ENCODE peak calls at places on chromosome 2, in nine cellular contexts. One of them, this sample, is unnamed.

GRCh38 chr2:150410809-150411208 is 76.7 kb downstream of the RND3 start:
- DNase-seq in fibroblast of lung: no peak
- DNase-seq in GM10248: no peak
- DNase-seq in brain microvascular endothelial cell: peak; percentile 80
- DNase-seq in activated T-cell treated with anti-CD3 and anti-CD28 coated beads, Interleukin-2, amount 50 U/mL, for 72 hours: no peak
- DNase-seq in HFFc6: peak; percentile 30
- DNase-seq in effector memory CD8-positive, alpha-beta T cell: no peak
- DNase-seq in activated T-helper 1 cell treated with anti-CD3 and anti-CD28 coated beads, Interleukin-12 subunit alpha, Interleukin-12 subunit beta, Interleukin-2, Interleukin-4 antibody, amounts not matched to agents 30 ng/mL and 10 ng/mL and 1 ng/mL, durations not matched to agents 14 hours and 24 hours and 36 hours: no peak
- DNase-seq in stromal cell of bone marrow: no peak
- DNase-seq in this sample: no peak

GRCh38 chr2:161019311-161019710 is 140.9 kb upstream of the TANK start:
- DNase-seq in fibroblast of lung: no peak
- DNase-seq in GM10248: no peak
- DNase-seq in brain microvascular endothelial cell: no peak
- DNase-seq in activated T-cell treated with anti-CD3 and anti-CD28 coated beads, Interleukin-2, amount 50 U/mL, for 72 hours: no peak
- DNase-seq in HFFc6: no peak
- DNase-seq in effector memory CD8-positive, alpha-beta T cell: no peak
- DNase-seq in activated T-helper 1 cell treated with anti-CD3 and anti-CD28 coated beads, Interleukin-12 subunit alpha, Interleukin-12 subunit beta, Interleukin-2, Interleukin-4 antibody, amounts not matched to agents 30 ng/mL and 10 ng/mL and 1 ng/mL, durations not matched to agents 14 hours and 24 hours and 36 hours: no peak
- DNase-seq in stromal cell of bone marrow: no peak
- DNase-seq in this sample: no peak

GRCh38 chr2:130836501-130837174 is at the start of gene ARHGEF4:
- DNase-seq in fibroblast of lung: no peak
- DNase-seq in GM10248: no peak
- DNase-seq in brain microvascular endothelial cell: no peak
- DNase-seq in activated T-cell treated with anti-CD3 and anti-CD28 coated beads, Interleukin-2, amount 50 U/mL, for 72 hours: peak; percentile 47
- DNase-seq in HFFc6: no peak
- DNase-seq in effector memory CD8-positive, alpha-beta T cell: no peak
- DNase-seq in activated T-helper 1 cell treated with anti-CD3 and anti-CD28 coated beads, Interleukin-12 subunit alpha, Interleukin-12 subunit beta, Interleukin-2, Interleukin-4 antibody, amounts not matched to agents 30 ng/mL and 10 ng/mL and 1 ng/mL, durations not matched to agents 14 hours and 24 hours and 36 hours: peak; percentile 18
- DNase-seq in stromal cell of bone marrow: no peak
- DNase-seq in this sample: no peak

GRCh38 chr2:239945751-239946569 is 79.2 kb downstream of the NDUFA10 start:
- DNase-seq in fibroblast of lung: no peak
- DNase-seq in GM10248: no peak
- DNase-seq in brain microvascular endothelial cell: no peak
- DNase-seq in activated T-cell treated with anti-CD3 and anti-CD28 coated beads, Interleukin-2, amount 50 U/mL, for 72 hours: no peak
- DNase-seq in HFFc6: no peak
- DNase-seq in effector memory CD8-positive, alpha-beta T cell: no peak
- DNase-seq in activated T-helper 1 cell treated with anti-CD3 and anti-CD28 coated beads, Interleukin-12 subunit alpha, Interleukin-12 subunit beta, Interleukin-2, Interleukin-4 antibody, amounts not matched to agents 30 ng/mL and 10 ng/mL and 1 ng/mL, durations not matched to agents 14 hours and 24 hours and 36 hours: no peak
- DNase-seq in stromal cell of bone marrow: no peak
- DNase-seq in this sample: no peak

GRCh38 chr2:8234253-8234652 is 447.6 kb upstream of the ID2 start:
- DNase-seq in fibroblast of lung: no peak
- DNase-seq in GM10248: no peak
- DNase-seq in brain microvascular endothelial cell: no peak
- DNase-seq in activated T-cell treated with anti-CD3 and anti-CD28 coated beads, Interleukin-2, amount 50 U/mL, for 72 hours: no peak
- DNase-seq in HFFc6: no peak
- DNase-seq in effector memory CD8-positive, alpha-beta T cell: no peak
- DNase-seq in activated T-helper 1 cell treated with anti-CD3 and anti-CD28 coated beads, Interleukin-12 subunit alpha, Interleukin-12 subunit beta, Interleukin-2, Interleukin-4 antibody, amounts not matched to agents 30 ng/mL and 10 ng/mL and 1 ng/mL, durations not matched to agents 14 hours and 24 hours and 36 hours: no peak
- DNase-seq in stromal cell of bone marrow: no peak
- DNase-seq in this sample: no peak

GRCh38 chr2:173441222-173441621 is 86.5 kb downstream of the CDCA7 start:
- DNase-seq in fibroblast of lung: peak; percentile 83
- DNase-seq in GM10248: no peak
- DNase-seq in brain microvascular endothelial cell: peak; percentile 3
- DNase-seq in activated T-cell treated with anti-CD3 and anti-CD28 coated beads, Interleukin-2, amount 50 U/mL, for 72 hours: no peak
- DNase-seq in HFFc6: no peak
- DNase-seq in effector memory CD8-positive, alpha-beta T cell: no peak
- DNase-seq in activated T-helper 1 cell treated with anti-CD3 and anti-CD28 coated beads, Interleukin-12 subunit alpha, Interleukin-12 subunit beta, Interleukin-2, Interleukin-4 antibody, amounts not matched to agents 30 ng/mL and 10 ng/mL and 1 ng/mL, durations not matched to agents 14 hours and 24 hours and 36 hours: no peak
- DNase-seq in stromal cell of bone marrow: no peak
- DNase-seq in this sample: no peak

GRCh38 chr2:12715878-12716249 is 872 bp upstream of the TRIB2 start:
- DNase-seq in fibroblast of lung: peak; percentile 85
- DNase-seq in GM10248: peak; percentile 48
- DNase-seq in brain microvascular endothelial cell: peak; percentile 70
- DNase-seq in activated T-cell treated with anti-CD3 and anti-CD28 coated beads, Interleukin-2, amount 50 U/mL, for 72 hours: peak; percentile 78
- DNase-seq in HFFc6: peak; percentile 57
- DNase-seq in effector memory CD8-positive, alpha-beta T cell: peak; percentile 77
- DNase-seq in activated T-helper 1 cell treated with anti-CD3 and anti-CD28 coated beads, Interleukin-12 subunit alpha, Interleukin-12 subunit beta, Interleukin-2, Interleukin-4 antibody, amounts not matched to agents 30 ng/mL and 10 ng/mL and 1 ng/mL, durations not matched to agents 14 hours and 24 hours and 36 hours: peak; percentile 72
- DNase-seq in stromal cell of bone marrow: peak; percentile 65
- DNase-seq in this sample: no peak

GRCh38 chr2:238143239-238143951 is 4.9 kb downstream of the KLHL30 start:
- DNase-seq in fibroblast of lung: peak; percentile 35
- DNase-seq in GM10248: no peak
- DNase-seq in brain microvascular endothelial cell: no peak
- DNase-seq in activated T-cell treated with anti-CD3 and anti-CD28 coated beads, Interleukin-2, amount 50 U/mL, for 72 hours: peak; percentile 26
- DNase-seq in HFFc6: peak; percentile 56
- DNase-seq in effector memory CD8-positive, alpha-beta T cell: no peak
- DNase-seq in activated T-helper 1 cell treated with anti-CD3 and anti-CD28 coated beads, Interleukin-12 subunit alpha, Interleukin-12 subunit beta, Interleukin-2, Interleukin-4 antibody, amounts not matched to agents 30 ng/mL and 10 ng/mL and 1 ng/mL, durations not matched to agents 14 hours and 24 hours and 36 hours: no peak
- DNase-seq in stromal cell of bone marrow: no peak
- DNase-seq in this sample: peak; percentile 48

GRCh38 chr2:128612628-128613027 is 294.0 kb upstream of the HS6ST1 start:
- DNase-seq in fibroblast of lung: no peak
- DNase-seq in GM10248: no peak
- DNase-seq in brain microvascular endothelial cell: no peak
- DNase-seq in activated T-cell treated with anti-CD3 and anti-CD28 coated beads, Interleukin-2, amount 50 U/mL, for 72 hours: no peak
- DNase-seq in HFFc6: no peak
- DNase-seq in effector memory CD8-positive, alpha-beta T cell: no peak
- DNase-seq in activated T-helper 1 cell treated with anti-CD3 and anti-CD28 coated beads, Interleukin-12 subunit alpha, Interleukin-12 subunit beta, Interleukin-2, Interleukin-4 antibody, amounts not matched to agents 30 ng/mL and 10 ng/mL and 1 ng/mL, durations not matched to agents 14 hours and 24 hours and 36 hours: no peak
- DNase-seq in stromal cell of bone marrow: no peak
- DNase-seq in this sample: no peak

GRCh38 chr2:141482697-141483096 is 648.1 kb downstream of the LRP1B start:
- DNase-seq in fibroblast of lung: no peak
- DNase-seq in GM10248: no peak
- DNase-seq in brain microvascular endothelial cell: no peak
- DNase-seq in activated T-cell treated with anti-CD3 and anti-CD28 coated beads, Interleukin-2, amount 50 U/mL, for 72 hours: no peak
- DNase-seq in HFFc6: no peak
- DNase-seq in effector memory CD8-positive, alpha-beta T cell: no peak
- DNase-seq in activated T-helper 1 cell treated with anti-CD3 and anti-CD28 coated beads, Interleukin-12 subunit alpha, Interleukin-12 subunit beta, Interleukin-2, Interleukin-4 antibody, amounts not matched to agents 30 ng/mL and 10 ng/mL and 1 ng/mL, durations not matched to agents 14 hours and 24 hours and 36 hours: no peak
- DNase-seq in stromal cell of bone marrow: no peak
- DNase-seq in this sample: no peak

GRCh38 chr2:179240481-179241451 is 23.9 kb downstream of the SESTD1 start:
- DNase-seq in fibroblast of lung: no peak
- DNase-seq in GM10248: no peak
- DNase-seq in brain microvascular endothelial cell: no peak
- DNase-seq in activated T-cell treated with anti-CD3 and anti-CD28 coated beads, Interleukin-2, amount 50 U/mL, for 72 hours: no peak
- DNase-seq in HFFc6: no peak
- DNase-seq in effector memory CD8-positive, alpha-beta T cell: no peak
- DNase-seq in activated T-helper 1 cell treated with anti-CD3 and anti-CD28 coated beads, Interleukin-12 subunit alpha, Interleukin-12 subunit beta, Interleukin-2, Interleukin-4 antibody, amounts not matched to agents 30 ng/mL and 10 ng/mL and 1 ng/mL, durations not matched to agents 14 hours and 24 hours and 36 hours: no peak
- DNase-seq in stromal cell of bone marrow: no peak
- DNase-seq in this sample: no peak

GRCh38 chr2:219272995-219273394 is 6.2 kb upstream of the DNAJB2 start:
- DNase-seq in fibroblast of lung: no peak
- DNase-seq in GM10248: no peak
- DNase-seq in brain microvascular endothelial cell: no peak
- DNase-seq in activated T-cell treated with anti-CD3 and anti-CD28 coated beads, Interleukin-2, amount 50 U/mL, for 72 hours: no peak
- DNase-seq in HFFc6: peak; percentile 16
- DNase-seq in effector memory CD8-positive, alpha-beta T cell: no peak
- DNase-seq in activated T-helper 1 cell treated with anti-CD3 and anti-CD28 coated beads, Interleukin-12 subunit alpha, Interleukin-12 subunit beta, Interleukin-2, Interleukin-4 antibody, amounts not matched to agents 30 ng/mL and 10 ng/mL and 1 ng/mL, durations not matched to agents 14 hours and 24 hours and 36 hours: no peak
- DNase-seq in stromal cell of bone marrow: no peak
- DNase-seq in this sample: no peak

GRCh38 chr2:216216951-216217903 is 108.1 kb downstream of the XRCC5 start:
- DNase-seq in fibroblast of lung: peak; percentile 74
- DNase-seq in GM10248: no peak
- DNase-seq in brain microvascular endothelial cell: peak; percentile 59
- DNase-seq in activated T-cell treated with anti-CD3 and anti-CD28 coated beads, Interleukin-2, amount 50 U/mL, for 72 hours: no peak
- DNase-seq in HFFc6: peak; percentile 79
- DNase-seq in effector memory CD8-positive, alpha-beta T cell: no peak
- DNase-seq in activated T-helper 1 cell treated with anti-CD3 and anti-CD28 coated beads, Interleukin-12 subunit alpha, Interleukin-12 subunit beta, Interleukin-2, Interleukin-4 antibody, amounts not matched to agents 30 ng/mL and 10 ng/mL and 1 ng/mL, durations not matched to agents 14 hours and 24 hours and 36 hours: no peak
- DNase-seq in stromal cell of bone marrow: no peak
- DNase-seq in this sample: no peak